ENCODE peak calls at places on chromosome 12, in five cellular contexts. C, G, A, V and X are unnamed samples.

GRCh38 chr12:129064201-129064881 is 211.1 kb downstream of the GLT1D1 start:
- DNase-seq in V (no peak), G (no peak), C (no peak), A (no peak), X (no peak)

GRCh38 chr12:127300753-127301152 is 966.2 kb upstream of the TMEM132C start:
- DNase-seq in A (no peak), C (no peak), G (no peak), V (no peak), X (no peak)

GRCh38 chr12:123115409-123116111 is 35.3 kb downstream of the PITPNM2 start:
- DNase-seq in G (no peak), C (no peak), A (no peak), V (no peak), X (peak; percentile 8)

GRCh38 chr12:78824918-78825317 is 39.7 kb upstream of the SYT1 start:
- DNase-seq in C (no peak), A (no peak), G (no peak), V (no peak), X (no peak)

GRCh38 chr12:90216815-90217214 is 508.2 kb upstream of the ATP2B1 start:
- DNase-seq in C (no peak), V (no peak), G (no peak), A (no peak), X (no peak)

GRCh38 chr12:132723015-132723763 is 12.5 kb downstream of the PGAM5 start:
- DNase-seq in G (no peak), A (no peak), V (no peak), C (no peak), X (no peak)

GRCh38 chr12:93571854-93572711 is at the start of gene SOCS2:
- DNase-seq in C (peak; percentile 51), V (peak; percentile 59), A (no peak), G (no peak), X (no peak)

GRCh38 chr12:124188059-124188458 is 106.8 kb upstream of the RFLNA start:
- DNase-seq in A (no peak), V (no peak), C (no peak), G (no peak), X (no peak)

GRCh38 chr12:75765170-75766059 is 254.0 kb upstream of the KRR1 start:
- DNase-seq in G (no peak), V (no peak), A (no peak), C (no peak), X (no peak)

GRCh38 chr12:83157604-83158003 is 470.9 kb downstream of the TMTC2 start:
- DNase-seq in V (no peak), A (no peak), C (no peak), G (no peak), X (no peak)

GRCh38 chr12:83153156-83153555 is 466.4 kb downstream of the TMTC2 start:
- DNase-seq in G (no peak), V (no peak), A (no peak), C (no peak), X (peak; percentile 3)

GRCh38 chr12:83156800-83157199 is 470.1 kb downstream of the TMTC2 start:
- DNase-seq in A (no peak), G (no peak), C (no peak), V (no peak), X (no peak)

GRCh38 chr12:83161451-83161850 is 474.7 kb downstream of the TMTC2 start:
- DNase-seq in G (no peak), A (no peak), V (no peak), C (no peak), X (no peak)

GRCh38 chr12:83158613-83159207 is 472.0 kb downstream of the TMTC2 start:
- DNase-seq in A (no peak), G (no peak), V (no peak), C (no peak), X (no peak)
- TF ChIP-seq BHLHE40 in A (no peak), G (no peak), V (no peak), C (no peak), X (no peak)

GRCh38 chr12:111574797-111575443 is 24.2 kb downstream of the ATXN2 start:
- DNase-seq in V (no peak), A (no peak), C (no peak), G (no peak), X (no peak)

GRCh38 chr12:111569363-111570089 is 29.6 kb downstream of the ATXN2 start:
- DNase-seq in V (no peak), C (no peak), G (no peak), A (no peak), X (no peak)

GRCh38 chr12:111570090-111570961 is 28.8 kb downstream of the ATXN2 start:
- DNase-seq in C (no peak), A (peak; percentile 74), V (peak; percentile 19), G (no peak), X (no peak)
- TF ChIP-seq BHLHE40 in C (no peak), A (no peak), V (no peak), G (no peak), X (no peak)

GRCh38 chr12:131455581-131456110 is 255.2 kb upstream of the SFSWAP start:
- DNase-seq in A (no peak), V (no peak), C (no peak), G (no peak), X (no peak)

GRCh38 chr12:131455218-131455506 is 255.7 kb upstream of the SFSWAP start:
- DNase-seq in G (no peak), V (no peak), C (no peak), A (no peak), X (no peak)

GRCh38 chr12:131456301-131457027 is 254.4 kb upstream of the SFSWAP start:
- DNase-seq in C (no peak), A (no peak), G (no peak), V (no peak), X (no peak)

GRCh38 chr12:131452444-131452860 is 258.4 kb upstream of the SFSWAP start:
- DNase-seq in A (peak; percentile 59), V (peak; percentile 22), C (peak; percentile 46), G (peak; percentile 15), X (no peak)

DNA sequence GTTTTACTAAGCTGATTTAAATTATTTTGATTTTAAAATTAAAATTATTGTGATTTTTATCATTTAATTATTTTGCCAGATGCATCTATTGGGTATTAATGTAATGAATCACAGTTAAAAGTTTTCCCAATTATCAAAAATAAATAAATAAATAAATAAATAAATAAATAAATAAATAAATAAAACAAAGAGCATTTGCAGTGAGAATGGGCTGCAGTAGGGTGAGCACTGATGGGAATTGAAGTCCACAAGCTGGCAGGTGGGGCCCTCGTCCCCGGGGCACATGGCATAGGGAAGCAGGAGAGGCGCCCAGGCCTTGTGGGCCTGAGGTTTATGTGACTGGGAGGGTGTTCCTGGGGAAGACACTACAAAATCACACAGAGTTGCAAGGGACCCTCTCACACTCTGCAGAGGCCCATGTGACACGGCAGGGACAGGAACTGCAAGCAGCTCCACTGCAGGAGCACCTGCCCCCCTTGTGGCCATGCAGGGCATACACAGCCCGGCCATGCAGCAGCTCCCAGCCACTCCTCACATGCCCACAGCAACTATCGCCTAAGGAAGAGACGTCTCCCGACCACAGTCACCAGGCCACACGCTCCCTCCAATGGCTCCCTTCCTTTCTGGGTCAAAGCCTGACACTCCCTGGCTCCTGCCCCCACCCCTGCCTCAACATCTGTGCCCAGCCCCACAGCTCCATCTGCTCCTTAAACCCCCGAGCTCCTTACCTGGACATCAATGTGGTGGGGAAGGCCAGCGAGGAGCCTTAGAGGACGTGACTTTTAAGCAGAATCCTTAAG is 256.3 kb upstream of the SFSWAP start:
- DNase-seq in G (peak; percentile 60), A (peak; percentile 84), V (peak; percentile 79), C (peak; percentile 82), X (no peak)
- TF ChIP-seq BHLHE40 in G (no peak), A (no peak), V (peak; percentile 25), C (no peak), X (no peak)

GRCh38 chr12:76777765-76778216 is 13.9 kb downstream of the ZDHHC17 start:
- DNase-seq in A (no peak), V (no peak), C (no peak), G (no peak), X (peak; percentile 53)
- TF ChIP-seq BHLHE40 in A (no peak), V (no peak), C (no peak), G (no peak), X (peak; percentile 89)

GRCh38 chr12:50734409-50735263 is 29.3 kb upstream of the ATF1 start:
- DNase-seq in V (peak; percentile 26), G (peak; percentile 25), A (peak; percentile 52), C (peak; percentile 58), X (no peak)

GRCh38 chr12:50742776-50743175 is 21.1 kb upstream of the ATF1 start:
- DNase-seq in V (no peak), A (no peak), C (no peak), G (no peak), X (no peak)

GRCh38 chr12:50740307-50740706 is 23.6 kb upstream of the ATF1 start:
- DNase-seq in C (no peak), V (no peak), A (no peak), G (no peak), X (no peak)

GRCh38 chr12:50733720-50734119 is 30.2 kb upstream of the ATF1 start:
- DNase-seq in V (no peak), G (no peak), C (no peak), A (no peak), X (no peak)

GRCh38 chr12:50739611-50740010 is 24.3 kb upstream of the ATF1 start:
- DNase-seq in G (no peak), V (no peak), C (no peak), A (no peak), X (no peak)
- TF ChIP-seq BHLHE40 in G (no peak), V (no peak), C (no peak), A (no peak), X (no peak)

GRCh38 chr12:109293106-109293505 is 16.0 kb downstream of the FOXN4 start:
- DNase-seq in A (no peak), V (no peak), G (no peak), C (no peak), X (no peak)

GRCh38 chr12:109292342-109292711 is 16.8 kb downstream of the FOXN4 start:
- DNase-seq in G (no peak), V (no peak), A (no peak), C (no peak), X (no peak)

GRCh38 chr12:109291117-109291516 is 18.0 kb downstream of the FOXN4 start:
- DNase-seq in G (no peak), V (no peak), A (no peak), C (no peak), X (no peak)

GRCh38 chr12:109290061-109290460 is 19.0 kb downstream of the FOXN4 start:
- DNase-seq in V (no peak), A (no peak), C (no peak), G (no peak), X (no peak)

GRCh38 chr12:109291531-109292341 is 17.3 kb downstream of the FOXN4 start:
- DNase-seq in V (no peak), A (no peak), G (no peak), C (no peak), X (no peak)
- TF ChIP-seq BHLHE40 in V (no peak), A (no peak), G (no peak), C (no peak), X (no peak)

DNA sequence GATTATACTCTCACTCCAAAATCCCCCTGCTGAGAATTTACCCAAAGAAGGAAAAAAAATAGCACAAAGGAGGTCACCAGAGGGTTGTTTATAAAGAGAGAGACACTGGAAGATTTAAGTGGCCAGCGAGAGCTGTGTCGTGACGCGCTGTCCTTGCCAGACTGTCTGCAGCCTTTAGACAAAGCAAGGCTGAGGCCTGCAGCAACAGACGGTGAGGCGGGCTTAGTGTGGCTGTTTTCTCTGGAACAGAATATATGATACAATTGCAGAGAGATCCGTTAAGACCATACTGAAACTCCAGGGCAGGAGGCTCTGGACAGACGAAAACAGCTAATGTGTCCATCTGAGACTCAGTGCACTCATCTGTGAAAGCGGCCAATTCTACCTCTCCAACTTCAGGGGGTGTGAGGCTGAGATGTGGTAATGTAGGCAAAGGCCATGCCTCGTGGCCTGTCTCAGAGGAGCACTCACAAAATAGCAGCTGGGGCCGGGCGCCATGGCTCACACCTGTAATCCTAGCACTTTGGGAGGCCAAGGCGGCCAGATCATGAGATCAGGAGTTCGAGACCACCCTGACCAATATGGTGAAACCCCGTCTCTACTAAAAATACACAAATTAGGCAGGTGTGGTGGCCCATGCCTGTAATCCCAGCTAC is 36.2 kb downstream of the ANAPC7 start:
- DNase-seq in V (no peak), A (no peak), G (no peak), C (no peak), X (no peak)
- TF ChIP-seq BHLHE40 in V (no peak), A (no peak), G (no peak), C (no peak), X (no peak)